ENCODE peak calls at places on chromosomes 12 and 14, in seven cellular contexts. One of them, this sample, is unnamed.

GRCh38 chr12:108640802-108641445 is 7.2 kb upstream of the SELPLG start:
- DNase-seq in fibroblast of lung: no peak
- DNase-seq in NB4: no peak
- DNase-seq in heart left ventricle: peak; percentile 19
- DNase-seq in progenitor cell of endocrine pancreas: no peak
- DNase-seq in activated B cell treated with CpG ODN at 0.5 μM for 24 hours: no peak
- DNase-seq in kidney epithelial cell: no peak
- DNase-seq in this sample: no peak

GRCh38 chr14:54761835-54762234 is 140.8 kb downstream of the GCH1 start:
- DNase-seq in fibroblast of lung: no peak
- DNase-seq in NB4: no peak
- DNase-seq in heart left ventricle: no peak
- DNase-seq in progenitor cell of endocrine pancreas: no peak
- DNase-seq in activated B cell treated with CpG ODN at 0.5 μM for 24 hours: no peak
- DNase-seq in kidney epithelial cell: no peak
- DNase-seq in this sample: no peak

GRCh38 chr12:46209914-46210834 is 58.7 kb downstream of the SLC38A1 start:
- DNase-seq in fibroblast of lung: no peak
- DNase-seq in NB4: no peak
- DNase-seq in heart left ventricle: peak; percentile 40
- DNase-seq in progenitor cell of endocrine pancreas: no peak
- DNase-seq in activated B cell treated with CpG ODN at 0.5 μM for 24 hours: peak; percentile 47
- DNase-seq in kidney epithelial cell: no peak
- DNase-seq in this sample: no peak

GRCh38 chr12:123388218-123388947 is 4.5 kb downstream of the KMT5A start:
- DNase-seq in fibroblast of lung: peak; percentile 63
- DNase-seq in NB4: peak; percentile 89
- DNase-seq in heart left ventricle: peak; percentile 88
- DNase-seq in progenitor cell of endocrine pancreas: peak; percentile 62
- DNase-seq in activated B cell treated with CpG ODN at 0.5 μM for 24 hours: peak; percentile 79
- DNase-seq in kidney epithelial cell: no peak
- DNase-seq in this sample: peak; percentile 86

GRCh38 chr14:69547701-69548348 is 26.8 kb downstream of the CCDC177 start:
- DNase-seq in fibroblast of lung: no peak
- DNase-seq in NB4: no peak
- DNase-seq in heart left ventricle: no peak
- DNase-seq in progenitor cell of endocrine pancreas: peak; percentile 68
- DNase-seq in activated B cell treated with CpG ODN at 0.5 μM for 24 hours: no peak
- DNase-seq in kidney epithelial cell: no peak
- DNase-seq in this sample: peak; percentile 68

GRCh38 chr14:101858791-101859537 is 97.5 kb downstream of the PPP2R5C start:
- DNase-seq in fibroblast of lung: no peak
- DNase-seq in NB4: no peak
- DNase-seq in heart left ventricle: no peak
- DNase-seq in progenitor cell of endocrine pancreas: no peak
- DNase-seq in activated B cell treated with CpG ODN at 0.5 μM for 24 hours: no peak
- DNase-seq in kidney epithelial cell: no peak
- DNase-seq in this sample: no peak

GRCh38 chr12:95207407-95207806 is 9.9 kb downstream of the FGD6 start:
- DNase-seq in fibroblast of lung: no peak
- DNase-seq in NB4: no peak
- DNase-seq in heart left ventricle: no peak
- DNase-seq in progenitor cell of endocrine pancreas: no peak
- DNase-seq in activated B cell treated with CpG ODN at 0.5 μM for 24 hours: no peak
- DNase-seq in kidney epithelial cell: no peak
- DNase-seq in this sample: no peak

GRCh38 chr12:52280796-52281560 is 6.5 kb downstream of the KRT86 start:
- DNase-seq in fibroblast of lung: peak; percentile 97
- DNase-seq in NB4: no peak
- DNase-seq in heart left ventricle: peak; percentile 49
- DNase-seq in progenitor cell of endocrine pancreas: no peak
- DNase-seq in activated B cell treated with CpG ODN at 0.5 μM for 24 hours: no peak
- DNase-seq in kidney epithelial cell: peak; percentile 85
- DNase-seq in this sample: no peak

GRCh38 chr12:48420031-48420775 is 52.2 kb upstream of the ANP32D start:
- DNase-seq in fibroblast of lung: no peak
- DNase-seq in NB4: no peak
- DNase-seq in heart left ventricle: no peak
- DNase-seq in progenitor cell of endocrine pancreas: no peak
- DNase-seq in activated B cell treated with CpG ODN at 0.5 μM for 24 hours: no peak
- DNase-seq in kidney epithelial cell: no peak
- DNase-seq in this sample: no peak

GRCh38 chr12:69415471-69416275 is 54.5 kb upstream of the FRS2 start:
- DNase-seq in fibroblast of lung: peak; percentile 95
- DNase-seq in NB4: peak; percentile 57
- DNase-seq in heart left ventricle: peak; percentile 30
- DNase-seq in progenitor cell of endocrine pancreas: peak; percentile 23
- DNase-seq in activated B cell treated with CpG ODN at 0.5 μM for 24 hours: no peak
- DNase-seq in kidney epithelial cell: no peak
- DNase-seq in this sample: no peak

DNA sequence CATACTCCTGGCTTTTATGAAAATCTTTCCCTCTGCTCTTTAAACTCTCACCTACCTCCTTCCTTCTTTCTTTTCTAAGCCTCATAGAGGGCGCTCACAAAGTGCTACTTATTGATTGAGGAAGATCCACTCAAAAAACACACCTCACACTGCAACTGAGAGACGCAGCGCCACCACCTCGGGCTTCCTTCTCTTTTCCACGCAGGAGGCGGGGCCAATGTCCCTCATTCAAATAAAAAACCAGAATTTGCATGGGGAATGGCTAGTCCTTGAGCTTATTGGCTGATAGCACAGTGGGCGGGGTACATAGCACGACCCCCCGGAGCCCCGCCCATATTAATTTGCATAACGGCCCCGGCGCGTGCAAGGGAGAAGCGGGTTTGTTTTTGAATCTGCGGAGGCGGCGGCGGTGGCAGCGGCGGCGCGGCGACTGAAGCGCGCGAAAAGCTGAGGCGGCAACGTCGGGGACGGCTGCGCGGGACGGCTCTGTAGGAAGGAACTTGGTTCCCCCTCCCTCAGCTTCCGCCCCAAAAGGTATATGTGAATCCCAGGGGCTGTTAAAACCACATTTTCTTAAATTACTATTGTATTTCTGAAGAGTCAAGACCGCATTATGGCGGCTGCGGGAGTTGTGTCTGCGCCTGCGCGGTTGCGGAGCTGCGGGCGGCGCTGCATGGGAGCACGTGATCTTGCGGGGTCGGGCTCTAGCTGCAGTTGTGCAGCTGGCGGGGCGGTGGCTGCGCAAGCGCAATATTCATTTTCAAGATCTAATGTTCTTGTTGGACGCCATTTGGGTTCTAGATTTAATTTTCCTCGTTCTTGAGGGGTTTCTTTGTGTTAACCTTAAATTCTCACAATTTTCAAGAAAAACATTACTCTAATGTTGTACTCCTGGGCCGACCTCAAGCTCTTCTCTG is at the start of gene ATF7IP:
- DNase-seq in fibroblast of lung: peak; percentile 98
- DNase-seq in NB4: peak; percentile 98
- DNase-seq in heart left ventricle: peak; percentile 96
- DNase-seq in progenitor cell of endocrine pancreas: peak; percentile 95
- DNase-seq in activated B cell treated with CpG ODN at 0.5 μM for 24 hours: peak; percentile 89
- DNase-seq in kidney epithelial cell: peak; percentile 92
- DNase-seq in this sample: no peak
- TF ChIP-seq CTCF in fibroblast of lung: peak; percentile 19
- TF ChIP-seq CTCF in NB4: peak; percentile 15
- TF ChIP-seq CTCF in heart left ventricle: peak; percentile 21
- TF ChIP-seq CTCF in progenitor cell of endocrine pancreas: peak; percentile 34
- TF ChIP-seq CTCF in activated B cell treated with CpG ODN at 0.5 μM for 24 hours: no peak
- TF ChIP-seq CTCF in kidney epithelial cell: peak; percentile 21
- TF ChIP-seq CTCF in this sample: peak; percentile 28

GRCh38 chr14:71856199-71856919 is 75.9 kb upstream of the RGS6 start:
- DNase-seq in fibroblast of lung: no peak
- DNase-seq in NB4: peak; percentile 59
- DNase-seq in heart left ventricle: no peak
- DNase-seq in progenitor cell of endocrine pancreas: no peak
- DNase-seq in activated B cell treated with CpG ODN at 0.5 μM for 24 hours: peak; percentile 19
- DNase-seq in kidney epithelial cell: no peak
- DNase-seq in this sample: no peak

GRCh38 chr14:71852201-71852600 is 80.0 kb upstream of the RGS6 start:
- DNase-seq in fibroblast of lung: no peak
- DNase-seq in NB4: peak; percentile 30
- DNase-seq in heart left ventricle: no peak
- DNase-seq in progenitor cell of endocrine pancreas: no peak
- DNase-seq in activated B cell treated with CpG ODN at 0.5 μM for 24 hours: no peak
- DNase-seq in kidney epithelial cell: no peak
- DNase-seq in this sample: no peak

GRCh38 chr14:71855399-71856036 is 76.7 kb upstream of the RGS6 start:
- DNase-seq in fibroblast of lung: peak; percentile 70
- DNase-seq in NB4: peak; percentile 61
- DNase-seq in heart left ventricle: peak; percentile 67
- DNase-seq in progenitor cell of endocrine pancreas: peak; percentile 37
- DNase-seq in activated B cell treated with CpG ODN at 0.5 μM for 24 hours: peak; percentile 36
- DNase-seq in kidney epithelial cell: peak; percentile 5
- DNase-seq in this sample: peak; percentile 30
- TF ChIP-seq CTCF in fibroblast of lung: peak; percentile 77
- TF ChIP-seq CTCF in NB4: peak; percentile 78
- TF ChIP-seq CTCF in heart left ventricle: peak; percentile 52
- TF ChIP-seq CTCF in progenitor cell of endocrine pancreas: peak; percentile 66
- TF ChIP-seq CTCF in activated B cell treated with CpG ODN at 0.5 μM for 24 hours: no peak
- TF ChIP-seq CTCF in kidney epithelial cell: peak; percentile 72
- TF ChIP-seq CTCF in this sample: peak; percentile 92

GRCh38 chr12:59431266-59431665 is 164.6 kb upstream of the SLC16A7 start:
- DNase-seq in fibroblast of lung: peak; percentile 37
- DNase-seq in NB4: peak; percentile 5
- DNase-seq in heart left ventricle: no peak
- DNase-seq in progenitor cell of endocrine pancreas: no peak
- DNase-seq in activated B cell treated with CpG ODN at 0.5 μM for 24 hours: no peak
- DNase-seq in kidney epithelial cell: no peak
- DNase-seq in this sample: no peak
- TF ChIP-seq CTCF in fibroblast of lung: peak; percentile 21
- TF ChIP-seq CTCF in NB4: no peak
- TF ChIP-seq CTCF in heart left ventricle: no peak
- TF ChIP-seq CTCF in progenitor cell of endocrine pancreas: no peak
- TF ChIP-seq CTCF in activated B cell treated with CpG ODN at 0.5 μM for 24 hours: no peak
- TF ChIP-seq CTCF in kidney epithelial cell: peak; percentile 11
- TF ChIP-seq CTCF in this sample: peak; percentile 15

GRCh38 chr12:7130791-7131501 is 775 bp downstream of the CLSTN3 start:
- DNase-seq in fibroblast of lung: peak; percentile 43
- DNase-seq in NB4: peak; percentile 49
- DNase-seq in heart left ventricle: peak; percentile 47
- DNase-seq in progenitor cell of endocrine pancreas: peak; percentile 60
- DNase-seq in activated B cell treated with CpG ODN at 0.5 μM for 24 hours: peak; percentile 40
- DNase-seq in kidney epithelial cell: no peak
- DNase-seq in this sample: peak; percentile 61
- TF ChIP-seq CTCF in fibroblast of lung: peak; percentile 4
- TF ChIP-seq CTCF in NB4: no peak
- TF ChIP-seq CTCF in heart left ventricle: no peak
- TF ChIP-seq CTCF in progenitor cell of endocrine pancreas: peak; percentile 4
- TF ChIP-seq CTCF in activated B cell treated with CpG ODN at 0.5 μM for 24 hours: no peak
- TF ChIP-seq CTCF in kidney epithelial cell: peak; percentile 14
- TF ChIP-seq CTCF in this sample: no peak

GRCh38 chr12:98575013-98575412 is 18.5 kb upstream of the SLC25A3 start:
- DNase-seq in fibroblast of lung: no peak
- DNase-seq in NB4: no peak
- DNase-seq in heart left ventricle: no peak
- DNase-seq in progenitor cell of endocrine pancreas: no peak
- DNase-seq in activated B cell treated with CpG ODN at 0.5 μM for 24 hours: no peak
- DNase-seq in kidney epithelial cell: no peak
- DNase-seq in this sample: no peak

GRCh38 chr12:98574110-98574509 is 19.4 kb upstream of the SLC25A3 start:
- DNase-seq in fibroblast of lung: no peak
- DNase-seq in NB4: no peak
- DNase-seq in heart left ventricle: no peak
- DNase-seq in progenitor cell of endocrine pancreas: no peak
- DNase-seq in activated B cell treated with CpG ODN at 0.5 μM for 24 hours: no peak
- DNase-seq in kidney epithelial cell: no peak
- DNase-seq in this sample: no peak

DNA sequence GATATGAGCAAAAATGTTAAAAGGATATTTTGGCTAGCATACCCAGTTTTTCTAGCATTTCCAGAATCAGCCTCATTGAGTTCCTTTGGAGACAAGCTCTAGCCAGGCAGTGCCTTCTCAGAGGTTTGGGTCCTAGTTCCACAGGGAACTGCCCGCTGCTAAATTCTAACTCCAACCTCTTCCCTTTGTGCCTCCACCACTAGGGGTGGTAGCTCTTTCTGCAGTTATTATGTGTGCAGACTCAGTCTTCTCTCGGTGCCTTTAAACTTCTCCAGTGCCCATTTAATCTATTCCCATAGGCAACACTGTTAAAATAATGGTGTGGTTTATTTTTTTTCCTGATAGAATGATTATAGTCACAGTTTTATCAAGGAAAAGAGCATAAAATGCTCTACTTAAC is 21.5 kb upstream of the SLC25A3 start:
- DNase-seq in fibroblast of lung: no peak
- DNase-seq in NB4: peak; percentile 41
- DNase-seq in heart left ventricle: no peak
- DNase-seq in progenitor cell of endocrine pancreas: no peak
- DNase-seq in activated B cell treated with CpG ODN at 0.5 μM for 24 hours: no peak
- DNase-seq in kidney epithelial cell: no peak
- DNase-seq in this sample: no peak
- TF ChIP-seq CTCF in fibroblast of lung: peak; percentile 47
- TF ChIP-seq CTCF in NB4: peak; percentile 62
- TF ChIP-seq CTCF in heart left ventricle: no peak
- TF ChIP-seq CTCF in progenitor cell of endocrine pancreas: peak; percentile 45
- TF ChIP-seq CTCF in activated B cell treated with CpG ODN at 0.5 μM for 24 hours: no peak
- TF ChIP-seq CTCF in kidney epithelial cell: peak; percentile 19
- TF ChIP-seq CTCF in this sample: no peak